ENCODE peak calls at places on chromosomes 16 and 17, in six cellular contexts. One of them, this sample, is unnamed.

GRCh38 chr16:78390070-78390469 is 290.6 kb downstream of the WWOX start:
- DNase-seq in NCI-H1105: no peak
- DNase-seq in left ventricle myocardium inferior: no peak
- DNase-seq in neural crest cell: no peak
- DNase-seq in cardiac septum: no peak
- DNase-seq in stimulated activated CD8-positive, alpha-beta memory T cell treated with anti-CD3 and anti-CD28 coated beads, Interleukin-7, amount 100 ng/mL, for 1 hour: no peak
- DNase-seq in this sample: no peak

GRCh38 chr16:3188925-3189825 is 1.2 kb downstream of the OR1F1 start:
- DNase-seq in NCI-H1105: no peak
- DNase-seq in left ventricle myocardium inferior: no peak
- DNase-seq in neural crest cell: peak
- DNase-seq in cardiac septum: no peak
- DNase-seq in stimulated activated CD8-positive, alpha-beta memory T cell treated with anti-CD3 and anti-CD28 coated beads, Interleukin-7, amount 100 ng/mL, for 1 hour: no peak
- DNase-seq in this sample: no peak

GRCh38 chr16:67804853-67805542 is 1.4 kb downstream of the RANBP10 start:
- DNase-seq in NCI-H1105: no peak
- DNase-seq in left ventricle myocardium inferior: no peak
- DNase-seq in neural crest cell: no peak
- DNase-seq in cardiac septum: no peak
- DNase-seq in stimulated activated CD8-positive, alpha-beta memory T cell treated with anti-CD3 and anti-CD28 coated beads, Interleukin-7, amount 100 ng/mL, for 1 hour: no peak
- DNase-seq in this sample: no peak

GRCh38 chr17:18028114-18028513 is 10.9 kb downstream of the ATPAF2 start:
- DNase-seq in NCI-H1105: no peak
- DNase-seq in left ventricle myocardium inferior: no peak
- DNase-seq in neural crest cell: no peak
- DNase-seq in cardiac septum: no peak
- DNase-seq in stimulated activated CD8-positive, alpha-beta memory T cell treated with anti-CD3 and anti-CD28 coated beads, Interleukin-7, amount 100 ng/mL, for 1 hour: no peak
- DNase-seq in this sample: no peak

GRCh38 chr17:49564638-49565037 is 11.0 kb upstream of the NXPH3 start:
- DNase-seq in NCI-H1105: no peak
- DNase-seq in left ventricle myocardium inferior: no peak
- DNase-seq in neural crest cell: no peak
- DNase-seq in cardiac septum: no peak
- DNase-seq in stimulated activated CD8-positive, alpha-beta memory T cell treated with anti-CD3 and anti-CD28 coated beads, Interleukin-7, amount 100 ng/mL, for 1 hour: no peak
- DNase-seq in this sample: no peak

GRCh38 chr16:22688930-22689329 is 125.0 kb upstream of the HS3ST2 start:
- DNase-seq in NCI-H1105: no peak
- DNase-seq in left ventricle myocardium inferior: no peak
- DNase-seq in neural crest cell: no peak
- DNase-seq in cardiac septum: no peak
- DNase-seq in stimulated activated CD8-positive, alpha-beta memory T cell treated with anti-CD3 and anti-CD28 coated beads, Interleukin-7, amount 100 ng/mL, for 1 hour: no peak
- DNase-seq in this sample: no peak

GRCh38 chr16:67965668-67966548 is 2.5 kb downstream of the SLC12A4 start:
- DNase-seq in NCI-H1105: no peak
- DNase-seq in left ventricle myocardium inferior: no peak
- DNase-seq in neural crest cell: no peak
- DNase-seq in cardiac septum: no peak
- DNase-seq in stimulated activated CD8-positive, alpha-beta memory T cell treated with anti-CD3 and anti-CD28 coated beads, Interleukin-7, amount 100 ng/mL, for 1 hour: no peak
- DNase-seq in this sample: no peak

GRCh38 chr16:9441021-9441420 is 349.6 kb downstream of the HAPSTR1 start:
- DNase-seq in NCI-H1105: no peak
- DNase-seq in left ventricle myocardium inferior: no peak
- DNase-seq in neural crest cell: no peak
- DNase-seq in cardiac septum: no peak
- DNase-seq in stimulated activated CD8-positive, alpha-beta memory T cell treated with anti-CD3 and anti-CD28 coated beads, Interleukin-7, amount 100 ng/mL, for 1 hour: no peak
- DNase-seq in this sample: no peak

GRCh38 chr16:66258916-66259845 is 107.3 kb upstream of the CDH5 start:
- DNase-seq in NCI-H1105: no peak
- DNase-seq in left ventricle myocardium inferior: no peak
- DNase-seq in neural crest cell: no peak
- DNase-seq in cardiac septum: no peak
- DNase-seq in stimulated activated CD8-positive, alpha-beta memory T cell treated with anti-CD3 and anti-CD28 coated beads, Interleukin-7, amount 100 ng/mL, for 1 hour: no peak
- DNase-seq in this sample: no peak

GRCh38 chr16:87602005-87602790 is at the start of gene JPH3:
- DNase-seq in NCI-H1105: no peak
- DNase-seq in left ventricle myocardium inferior: no peak
- DNase-seq in neural crest cell: no peak
- DNase-seq in cardiac septum: no peak
- DNase-seq in stimulated activated CD8-positive, alpha-beta memory T cell treated with anti-CD3 and anti-CD28 coated beads, Interleukin-7, amount 100 ng/mL, for 1 hour: no peak
- DNase-seq in this sample: peak

GRCh38 chr16:71540-72341 is 690 bp downstream of the RHBDF1 start:
- DNase-seq in NCI-H1105: no peak
- DNase-seq in left ventricle myocardium inferior: peak
- DNase-seq in neural crest cell: peak
- DNase-seq in cardiac septum: no peak
- DNase-seq in stimulated activated CD8-positive, alpha-beta memory T cell treated with anti-CD3 and anti-CD28 coated beads, Interleukin-7, amount 100 ng/mL, for 1 hour: no peak
- DNase-seq in this sample: peak

GRCh38 chr17:27549251-27549919 is 81.6 kb upstream of the LGALS9 start:
- DNase-seq in NCI-H1105: no peak
- DNase-seq in left ventricle myocardium inferior: peak
- DNase-seq in neural crest cell: no peak
- DNase-seq in cardiac septum: no peak
- DNase-seq in stimulated activated CD8-positive, alpha-beta memory T cell treated with anti-CD3 and anti-CD28 coated beads, Interleukin-7, amount 100 ng/mL, for 1 hour: no peak
- DNase-seq in this sample: no peak

GRCh38 chr16:50275428-50276127 is 9.2 kb downstream of the ADCY7 start:
- DNase-seq in NCI-H1105: no peak
- DNase-seq in left ventricle myocardium inferior: no peak
- DNase-seq in neural crest cell: no peak
- DNase-seq in cardiac septum: no peak
- DNase-seq in stimulated activated CD8-positive, alpha-beta memory T cell treated with anti-CD3 and anti-CD28 coated beads, Interleukin-7, amount 100 ng/mL, for 1 hour: no peak
- DNase-seq in this sample: no peak

GRCh38 chr17:33202796-33203195 is 90.3 kb downstream of the ASIC2 start:
- DNase-seq in NCI-H1105: no peak
- DNase-seq in left ventricle myocardium inferior: no peak
- DNase-seq in neural crest cell: no peak
- DNase-seq in cardiac septum: no peak
- DNase-seq in stimulated activated CD8-positive, alpha-beta memory T cell treated with anti-CD3 and anti-CD28 coated beads, Interleukin-7, amount 100 ng/mL, for 1 hour: no peak
- DNase-seq in this sample: no peak

GRCh38 chr17:45425125-45425983 is 7.3 kb downstream of the ARHGAP27 start:
- DNase-seq in NCI-H1105: peak
- DNase-seq in left ventricle myocardium inferior: peak
- DNase-seq in neural crest cell: peak
- DNase-seq in cardiac septum: peak
- DNase-seq in stimulated activated CD8-positive, alpha-beta memory T cell treated with anti-CD3 and anti-CD28 coated beads, Interleukin-7, amount 100 ng/mL, for 1 hour: no peak
- DNase-seq in this sample: peak

GRCh38 chr17:80790021-80790765 is 201.4 kb upstream of the CHMP6 start:
- DNase-seq in NCI-H1105: no peak
- DNase-seq in left ventricle myocardium inferior: no peak
- DNase-seq in neural crest cell: no peak
- DNase-seq in cardiac septum: no peak
- DNase-seq in stimulated activated CD8-positive, alpha-beta memory T cell treated with anti-CD3 and anti-CD28 coated beads, Interleukin-7, amount 100 ng/mL, for 1 hour: no peak
- DNase-seq in this sample: no peak

GRCh38 chr17:76232342-76232741 is 8.0 kb downstream of the RNF157 start:
- DNase-seq in NCI-H1105: no peak
- DNase-seq in left ventricle myocardium inferior: no peak
- DNase-seq in neural crest cell: no peak
- DNase-seq in cardiac septum: no peak
- DNase-seq in stimulated activated CD8-positive, alpha-beta memory T cell treated with anti-CD3 and anti-CD28 coated beads, Interleukin-7, amount 100 ng/mL, for 1 hour: no peak
- DNase-seq in this sample: no peak

GRCh38 chr17:43778337-43779144 is at the start of gene DUSP3:
- DNase-seq in NCI-H1105: peak
- DNase-seq in left ventricle myocardium inferior: peak
- DNase-seq in neural crest cell: peak
- DNase-seq in cardiac septum: peak
- DNase-seq in stimulated activated CD8-positive, alpha-beta memory T cell treated with anti-CD3 and anti-CD28 coated beads, Interleukin-7, amount 100 ng/mL, for 1 hour: peak
- DNase-seq in this sample: peak

GRCh38 chr17:40260528-40260927 is 27.2 kb upstream of the CDC6 start:
- DNase-seq in NCI-H1105: no peak
- DNase-seq in left ventricle myocardium inferior: no peak
- DNase-seq in neural crest cell: no peak
- DNase-seq in cardiac septum: no peak
- DNase-seq in stimulated activated CD8-positive, alpha-beta memory T cell treated with anti-CD3 and anti-CD28 coated beads, Interleukin-7, amount 100 ng/mL, for 1 hour: no peak
- DNase-seq in this sample: no peak

GRCh38 chr17:46730026-46730425 is 88.5 kb downstream of the WNT3 start:
- DNase-seq in NCI-H1105: no peak
- DNase-seq in left ventricle myocardium inferior: no peak
- DNase-seq in neural crest cell: no peak
- DNase-seq in cardiac septum: no peak
- DNase-seq in stimulated activated CD8-positive, alpha-beta memory T cell treated with anti-CD3 and anti-CD28 coated beads, Interleukin-7, amount 100 ng/mL, for 1 hour: no peak
- DNase-seq in this sample: no peak

GRCh38 chr17:35743911-35744328 is 9.1 kb downstream of the GAS2L2 start:
- DNase-seq in NCI-H1105: no peak
- DNase-seq in left ventricle myocardium inferior: no peak
- DNase-seq in neural crest cell: peak
- DNase-seq in cardiac septum: no peak
- DNase-seq in stimulated activated CD8-positive, alpha-beta memory T cell treated with anti-CD3 and anti-CD28 coated beads, Interleukin-7, amount 100 ng/mL, for 1 hour: no peak
- DNase-seq in this sample: no peak

GRCh38 chr16:46715769-46716305 is 26.4 kb downstream of the ORC6 start:
- DNase-seq in NCI-H1105: no peak
- DNase-seq in left ventricle myocardium inferior: peak
- DNase-seq in neural crest cell: no peak
- DNase-seq in cardiac septum: peak
- DNase-seq in stimulated activated CD8-positive, alpha-beta memory T cell treated with anti-CD3 and anti-CD28 coated beads, Interleukin-7, amount 100 ng/mL, for 1 hour: no peak
- DNase-seq in this sample: no peak

GRCh38 chr16:89599451-89599858 is 14.0 kb upstream of the DPEP1 start:
- DNase-seq in NCI-H1105: no peak
- DNase-seq in left ventricle myocardium inferior: no peak
- DNase-seq in neural crest cell: no peak
- DNase-seq in cardiac septum: no peak
- DNase-seq in stimulated activated CD8-positive, alpha-beta memory T cell treated with anti-CD3 and anti-CD28 coated beads, Interleukin-7, amount 100 ng/mL, for 1 hour: no peak
- DNase-seq in this sample: no peak

GRCh38 chr17:16928406-16929280 is 43.3 kb downstream of the TNFRSF13B start:
- DNase-seq in NCI-H1105: no peak
- DNase-seq in left ventricle myocardium inferior: peak
- DNase-seq in neural crest cell: no peak
- DNase-seq in cardiac septum: peak
- DNase-seq in stimulated activated CD8-positive, alpha-beta memory T cell treated with anti-CD3 and anti-CD28 coated beads, Interleukin-7, amount 100 ng/mL, for 1 hour: no peak
- DNase-seq in this sample: no peak

GRCh38 chr17:37547986-37548385 is 58.3 kb downstream of the DUSP14 start:
- DNase-seq in NCI-H1105: no peak
- DNase-seq in left ventricle myocardium inferior: no peak
- DNase-seq in neural crest cell: no peak
- DNase-seq in cardiac septum: no peak
- DNase-seq in stimulated activated CD8-positive, alpha-beta memory T cell treated with anti-CD3 and anti-CD28 coated beads, Interleukin-7, amount 100 ng/mL, for 1 hour: no peak
- DNase-seq in this sample: no peak

GRCh38 chr16:84247844-84248243 is 8.0 kb upstream of the KCNG4 start:
- DNase-seq in NCI-H1105: no peak
- DNase-seq in left ventricle myocardium inferior: no peak
- DNase-seq in neural crest cell: no peak
- DNase-seq in cardiac septum: no peak
- DNase-seq in stimulated activated CD8-positive, alpha-beta memory T cell treated with anti-CD3 and anti-CD28 coated beads, Interleukin-7, amount 100 ng/mL, for 1 hour: no peak
- DNase-seq in this sample: no peak

GRCh38 chr16:59993101-59993500 is 1259.0 kb upstream of the GOT2 start:
- DNase-seq in NCI-H1105: no peak
- DNase-seq in left ventricle myocardium inferior: no peak
- DNase-seq in neural crest cell: no peak
- DNase-seq in cardiac septum: no peak
- DNase-seq in stimulated activated CD8-positive, alpha-beta memory T cell treated with anti-CD3 and anti-CD28 coated beads, Interleukin-7, amount 100 ng/mL, for 1 hour: no peak
- DNase-seq in this sample: no peak

GRCh38 chr17:55238931-55239297 is 25.8 kb upstream of the HLF start:
- DNase-seq in NCI-H1105: peak
- DNase-seq in left ventricle myocardium inferior: no peak
- DNase-seq in neural crest cell: no peak
- DNase-seq in cardiac septum: no peak
- DNase-seq in stimulated activated CD8-positive, alpha-beta memory T cell treated with anti-CD3 and anti-CD28 coated beads, Interleukin-7, amount 100 ng/mL, for 1 hour: no peak
- DNase-seq in this sample: no peak

GRCh38 chr16:68377221-68377620 is 66.4 kb downstream of the PRMT7 start:
- DNase-seq in NCI-H1105: no peak
- DNase-seq in left ventricle myocardium inferior: no peak
- DNase-seq in neural crest cell: no peak
- DNase-seq in cardiac septum: no peak
- DNase-seq in stimulated activated CD8-positive, alpha-beta memory T cell treated with anti-CD3 and anti-CD28 coated beads, Interleukin-7, amount 100 ng/mL, for 1 hour: no peak
- DNase-seq in this sample: no peak

GRCh38 chr17:8109669-8110455 is 8.5 kb downstream of the ALOXE3 start:
- DNase-seq in NCI-H1105: peak
- DNase-seq in left ventricle myocardium inferior: peak
- DNase-seq in neural crest cell: peak
- DNase-seq in cardiac septum: no peak
- DNase-seq in stimulated activated CD8-positive, alpha-beta memory T cell treated with anti-CD3 and anti-CD28 coated beads, Interleukin-7, amount 100 ng/mL, for 1 hour: peak
- DNase-seq in this sample: no peak